ENCODE peak calls at places on chromosomes 4 and X, in eight cellular contexts. J, C, Z, K, H, Q, X and S are unnamed samples.

GRCh38 chr4:86338521-86338920 is 21.3 kb downstream of the MAPK10 start:
- DNase-seq in C (no peak), H (no peak), J (peak), Z (peak), K (no peak), Q (no peak), X (no peak), S (no peak)

GRCh38 chrX:119986203-119986602 is 42.7 kb upstream of the NKAP start:
- DNase-seq in Q (no peak), H (no peak), C (no peak), X (no peak), Z (no peak), K (no peak), J (no peak), S (no peak)

GRCh38 chrX:34563061-34563460 is 94.0 kb downstream of the TMEM47 start:
- DNase-seq in Q (no peak), Z (no peak), J (no peak), C (no peak), X (no peak), K (no peak), H (no peak), S (no peak)

GRCh38 chrX:14673764-14674163 is 144.4 kb downstream of the GLRA2 start:
- DNase-seq in J (peak), X (peak), Q (no peak), C (peak), Z (peak), H (peak), K (no peak), S (peak)

GRCh38 chr4:107600456-107600855 is 119.6 kb downstream of the PAPSS1 start:
- DNase-seq in H (no peak), K (no peak), X (no peak), Q (no peak), J (peak), Z (no peak), C (no peak), S (peak)

GRCh38 chr4:18421519-18421918 is 400.0 kb upstream of the LCORL start:
- DNase-seq in H (no peak), J (no peak), K (no peak), C (no peak), X (no peak), Q (no peak), Z (no peak), S (no peak)

GRCh38 chrX:38859602-38860001 is 58.3 kb downstream of the MID1IP1 start:
- DNase-seq in Z (no peak), C (no peak), J (peak), H (no peak), Q (no peak), X (no peak), K (no peak), S (peak)

GRCh38 chr4:22238742-22239141 is 277.1 kb downstream of the ADGRA3 start:
- DNase-seq in Q (no peak), H (peak), C (no peak), K (no peak), J (no peak), X (no peak), Z (no peak), S (no peak)

GRCh38 chr4:182554736-182555135 is 311.5 kb downstream of the TENM3 start:
- DNase-seq in H (no peak), Z (no peak), K (no peak), C (no peak), Q (no peak), J (no peak), X (no peak), S (peak)

GRCh38 chr4:180900781-180901180 is 1342.4 kb upstream of the TENM3 start:
- DNase-seq in K (no peak), J (no peak), H (no peak), Q (no peak), Z (no peak), C (no peak), X (no peak), S (no peak)